ENCODE peak calls at places on chromosomes 3 and 15, in eight cellular contexts. One of them, this sample, is unnamed.

GRCh38 chr15:69627548-69628158 is 175.0 kb downstream of the RPLP1 start:
- DNase-seq in body of pancreas: no peak
- DNase-seq in testis: no peak
- DNase-seq in AG09309: no peak
- DNase-seq in fibroblast of pulmonary artery: no peak
- DNase-seq in heart left ventricle: no peak
- DNase-seq in psoas muscle: no peak
- DNase-seq in GM20000: no peak
- DNase-seq in this sample: no peak

GRCh38 chr3:37779289-37780152 is 82.2 kb upstream of the CTDSPL start:
- DNase-seq in body of pancreas: peak; percentile 52
- DNase-seq in testis: no peak
- DNase-seq in AG09309: peak; percentile 64
- DNase-seq in fibroblast of pulmonary artery: peak; percentile 89
- DNase-seq in heart left ventricle: no peak
- DNase-seq in psoas muscle: no peak
- DNase-seq in GM20000: peak; percentile 67
- DNase-seq in this sample: peak; percentile 74

GRCh38 chr3:88151358-88151757 is 1.6 kb downstream of the C3orf38 start:
- DNase-seq in body of pancreas: no peak
- DNase-seq in testis: no peak
- DNase-seq in AG09309: no peak
- DNase-seq in fibroblast of pulmonary artery: no peak
- DNase-seq in heart left ventricle: no peak
- DNase-seq in psoas muscle: no peak
- DNase-seq in GM20000: peak; percentile 8
- DNase-seq in this sample: no peak

GRCh38 chr3:129001101-129001816 is at the start of gene EFCC1:
- DNase-seq in body of pancreas: peak; percentile 45
- DNase-seq in testis: peak; percentile 82
- DNase-seq in AG09309: no peak
- DNase-seq in fibroblast of pulmonary artery: peak; percentile 17
- DNase-seq in heart left ventricle: peak; percentile 79
- DNase-seq in psoas muscle: peak; percentile 77
- DNase-seq in GM20000: peak; percentile 38
- DNase-seq in this sample: no peak

GRCh38 chr3:172259191-172259590 is 189.1 kb downstream of the GHSR start:
- DNase-seq in body of pancreas: no peak
- DNase-seq in testis: peak; percentile 46
- DNase-seq in AG09309: no peak
- DNase-seq in fibroblast of pulmonary artery: peak; percentile 32
- DNase-seq in heart left ventricle: peak; percentile 53
- DNase-seq in psoas muscle: no peak
- DNase-seq in GM20000: no peak
- DNase-seq in this sample: no peak

GRCh38 chr15:70179309-70179892 is 81.7 kb upstream of the TLE3 start:
- DNase-seq in body of pancreas: no peak
- DNase-seq in testis: no peak
- DNase-seq in AG09309: no peak
- DNase-seq in fibroblast of pulmonary artery: no peak
- DNase-seq in heart left ventricle: no peak
- DNase-seq in psoas muscle: no peak
- DNase-seq in GM20000: no peak
- DNase-seq in this sample: no peak

GRCh38 chr15:35777016-35777415 is 231.1 kb upstream of the DPH6 start:
- DNase-seq in body of pancreas: no peak
- DNase-seq in testis: no peak
- DNase-seq in AG09309: no peak
- DNase-seq in fibroblast of pulmonary artery: no peak
- DNase-seq in heart left ventricle: no peak
- DNase-seq in psoas muscle: no peak
- DNase-seq in GM20000: no peak
- DNase-seq in this sample: no peak

GRCh38 chr3:45623434-45623833 is 28.9 kb downstream of the LIMD1 start:
- DNase-seq in body of pancreas: no peak
- DNase-seq in testis: no peak
- DNase-seq in AG09309: no peak
- DNase-seq in fibroblast of pulmonary artery: no peak
- DNase-seq in heart left ventricle: no peak
- DNase-seq in psoas muscle: no peak
- DNase-seq in GM20000: no peak
- DNase-seq in this sample: no peak

GRCh38 chr3:66816110-66816761 is 181.9 kb upstream of the KBTBD8 start:
- DNase-seq in body of pancreas: no peak
- DNase-seq in testis: peak; percentile 17
- DNase-seq in AG09309: peak; percentile 24
- DNase-seq in fibroblast of pulmonary artery: peak; percentile 77
- DNase-seq in heart left ventricle: no peak
- DNase-seq in psoas muscle: no peak
- DNase-seq in GM20000: peak; percentile 49
- DNase-seq in this sample: peak; percentile 45

GRCh38 chr15:72184165-72184811 is 13.3 kb downstream of the GRAMD2A start:
- DNase-seq in body of pancreas: peak; percentile 51
- DNase-seq in testis: no peak
- DNase-seq in AG09309: no peak
- DNase-seq in fibroblast of pulmonary artery: no peak
- DNase-seq in heart left ventricle: no peak
- DNase-seq in psoas muscle: peak; percentile 44
- DNase-seq in GM20000: no peak
- DNase-seq in this sample: no peak

GRCh38 chr3:138675393-138675792 is 66.8 kb downstream of the FAIM start:
- DNase-seq in body of pancreas: no peak
- DNase-seq in testis: no peak
- DNase-seq in AG09309: no peak
- DNase-seq in fibroblast of pulmonary artery: peak; percentile 35
- DNase-seq in heart left ventricle: no peak
- DNase-seq in psoas muscle: no peak
- DNase-seq in GM20000: no peak
- DNase-seq in this sample: no peak

GRCh38 chr3:42042747-42043115 is 48.4 kb upstream of the TRAK1 start:
- DNase-seq in body of pancreas: no peak
- DNase-seq in testis: no peak
- DNase-seq in AG09309: no peak
- DNase-seq in fibroblast of pulmonary artery: peak; percentile 30
- DNase-seq in heart left ventricle: no peak
- DNase-seq in psoas muscle: no peak
- DNase-seq in GM20000: no peak
- DNase-seq in this sample: no peak

GRCh38 chr3:127479449-127479848 is 111.1 kb downstream of the TPRA1 start:
- DNase-seq in body of pancreas: no peak
- DNase-seq in testis: peak; percentile 95
- DNase-seq in AG09309: no peak
- DNase-seq in fibroblast of pulmonary artery: no peak
- DNase-seq in heart left ventricle: no peak
- DNase-seq in psoas muscle: no peak
- DNase-seq in GM20000: no peak
- DNase-seq in this sample: no peak

GRCh38 chr3:182078314-182078713 is 366.6 kb downstream of the SOX2 start:
- DNase-seq in body of pancreas: no peak
- DNase-seq in testis: no peak
- DNase-seq in AG09309: no peak
- DNase-seq in fibroblast of pulmonary artery: no peak
- DNase-seq in heart left ventricle: no peak
- DNase-seq in psoas muscle: no peak
- DNase-seq in GM20000: no peak
- DNase-seq in this sample: no peak

GRCh38 chr3:182081096-182081495 is 369.4 kb downstream of the SOX2 start:
- DNase-seq in body of pancreas: no peak
- DNase-seq in testis: no peak
- DNase-seq in AG09309: no peak
- DNase-seq in fibroblast of pulmonary artery: no peak
- DNase-seq in heart left ventricle: no peak
- DNase-seq in psoas muscle: no peak
- DNase-seq in GM20000: no peak
- DNase-seq in this sample: no peak

GRCh38 chr3:182078929-182079328 is 367.2 kb downstream of the SOX2 start:
- DNase-seq in body of pancreas: no peak
- DNase-seq in testis: no peak
- DNase-seq in AG09309: no peak
- DNase-seq in fibroblast of pulmonary artery: no peak
- DNase-seq in heart left ventricle: no peak
- DNase-seq in psoas muscle: no peak
- DNase-seq in GM20000: no peak
- DNase-seq in this sample: no peak

DNA sequence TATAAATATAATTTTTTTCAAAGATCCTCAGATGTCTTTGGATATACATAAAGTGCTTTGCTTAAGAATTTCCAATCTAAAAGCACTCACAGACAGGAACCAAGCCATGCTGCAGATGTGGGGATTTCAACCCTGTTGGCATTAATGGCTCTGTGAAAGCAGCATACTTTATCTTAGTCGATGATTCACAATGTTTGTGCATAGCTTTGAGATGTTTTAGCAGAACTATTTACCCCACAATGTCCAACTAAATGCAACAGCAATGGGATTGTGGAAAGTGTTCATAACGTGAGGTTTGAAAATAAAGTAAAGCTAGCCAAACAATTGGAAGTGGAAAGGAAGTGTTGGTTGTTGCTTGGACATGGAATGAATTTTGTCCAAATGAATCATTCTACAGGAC is 371.4 kb downstream of the SOX2 start:
- DNase-seq in body of pancreas: no peak
- DNase-seq in testis: no peak
- DNase-seq in AG09309: no peak
- DNase-seq in fibroblast of pulmonary artery: no peak
- DNase-seq in heart left ventricle: no peak
- DNase-seq in psoas muscle: no peak
- DNase-seq in GM20000: no peak
- DNase-seq in this sample: no peak
- TF ChIP-seq CTCF in body of pancreas: no peak
- TF ChIP-seq CTCF in testis: no peak
- TF ChIP-seq CTCF in AG09309: no peak
- TF ChIP-seq CTCF in fibroblast of pulmonary artery: no peak
- TF ChIP-seq CTCF in heart left ventricle: no peak
- TF ChIP-seq CTCF in psoas muscle: no peak
- TF ChIP-seq CTCF in GM20000: no peak
- TF ChIP-seq CTCF in this sample: no peak

DNA sequence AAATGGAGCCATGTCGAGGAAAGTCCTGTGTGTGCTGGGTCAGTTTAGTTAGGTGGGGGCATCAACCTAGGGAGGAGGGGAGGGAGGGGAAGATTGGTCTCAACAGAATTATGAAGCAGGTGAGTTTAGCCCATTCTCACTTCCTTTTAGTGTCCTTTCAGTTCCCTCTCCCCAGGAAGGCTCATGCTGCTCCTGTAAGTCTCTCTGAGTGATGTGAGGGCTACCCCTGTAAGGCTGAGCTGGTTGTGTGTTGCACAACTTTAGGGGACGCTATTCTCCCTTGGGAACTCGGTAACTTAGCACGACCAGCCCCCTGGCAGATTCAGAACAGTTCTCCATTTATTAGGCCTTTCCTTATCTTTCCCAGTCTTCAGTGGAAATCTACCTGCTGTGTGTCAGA is 21.2 kb downstream of the IL5RA start:
- DNase-seq in body of pancreas: no peak
- DNase-seq in testis: no peak
- DNase-seq in AG09309: no peak
- DNase-seq in fibroblast of pulmonary artery: no peak
- DNase-seq in heart left ventricle: no peak
- DNase-seq in psoas muscle: no peak
- DNase-seq in GM20000: peak; percentile 34
- DNase-seq in this sample: peak; percentile 54
- TF ChIP-seq CTCF in body of pancreas: no peak
- TF ChIP-seq CTCF in testis: no peak
- TF ChIP-seq CTCF in AG09309: no peak
- TF ChIP-seq CTCF in fibroblast of pulmonary artery: no peak
- TF ChIP-seq CTCF in heart left ventricle: no peak
- TF ChIP-seq CTCF in psoas muscle: no peak
- TF ChIP-seq CTCF in GM20000: no peak
- TF ChIP-seq CTCF in this sample: no peak

GRCh38 chr3:53812434-53812833 is 33.8 kb downstream of the CHDH start:
- DNase-seq in body of pancreas: no peak
- DNase-seq in testis: peak; percentile 10
- DNase-seq in AG09309: no peak
- DNase-seq in fibroblast of pulmonary artery: no peak
- DNase-seq in heart left ventricle: no peak
- DNase-seq in psoas muscle: no peak
- DNase-seq in GM20000: no peak
- DNase-seq in this sample: no peak
- TF ChIP-seq CTCF in body of pancreas: no peak
- TF ChIP-seq CTCF in testis: no peak
- TF ChIP-seq CTCF in AG09309: peak; percentile 35
- TF ChIP-seq CTCF in fibroblast of pulmonary artery: no peak
- TF ChIP-seq CTCF in heart left ventricle: no peak
- TF ChIP-seq CTCF in psoas muscle: no peak
- TF ChIP-seq CTCF in GM20000: no peak
- TF ChIP-seq CTCF in this sample: no peak

GRCh38 chr3:71370467-71370866 is 213.1 kb downstream of the FOXP1 start:
- DNase-seq in body of pancreas: no peak
- DNase-seq in testis: no peak
- DNase-seq in AG09309: no peak
- DNase-seq in fibroblast of pulmonary artery: no peak
- DNase-seq in heart left ventricle: no peak
- DNase-seq in psoas muscle: no peak
- DNase-seq in GM20000: no peak
- DNase-seq in this sample: no peak

GRCh38 chr3:71374582-71374981 is 208.9 kb downstream of the FOXP1 start:
- DNase-seq in body of pancreas: no peak
- DNase-seq in testis: no peak
- DNase-seq in AG09309: no peak
- DNase-seq in fibroblast of pulmonary artery: no peak
- DNase-seq in heart left ventricle: no peak
- DNase-seq in psoas muscle: no peak
- DNase-seq in GM20000: no peak
- DNase-seq in this sample: no peak

GRCh38 chr3:71371282-71371681 is 212.2 kb downstream of the FOXP1 start:
- DNase-seq in body of pancreas: no peak
- DNase-seq in testis: no peak
- DNase-seq in AG09309: no peak
- DNase-seq in fibroblast of pulmonary artery: no peak
- DNase-seq in heart left ventricle: no peak
- DNase-seq in psoas muscle: no peak
- DNase-seq in GM20000: no peak
- DNase-seq in this sample: no peak

GRCh38 chr3:71372369-71372768 is 211.2 kb downstream of the FOXP1 start:
- DNase-seq in body of pancreas: no peak
- DNase-seq in testis: no peak
- DNase-seq in AG09309: no peak
- DNase-seq in fibroblast of pulmonary artery: no peak
- DNase-seq in heart left ventricle: no peak
- DNase-seq in psoas muscle: no peak
- DNase-seq in GM20000: no peak
- DNase-seq in this sample: no peak

DNA sequence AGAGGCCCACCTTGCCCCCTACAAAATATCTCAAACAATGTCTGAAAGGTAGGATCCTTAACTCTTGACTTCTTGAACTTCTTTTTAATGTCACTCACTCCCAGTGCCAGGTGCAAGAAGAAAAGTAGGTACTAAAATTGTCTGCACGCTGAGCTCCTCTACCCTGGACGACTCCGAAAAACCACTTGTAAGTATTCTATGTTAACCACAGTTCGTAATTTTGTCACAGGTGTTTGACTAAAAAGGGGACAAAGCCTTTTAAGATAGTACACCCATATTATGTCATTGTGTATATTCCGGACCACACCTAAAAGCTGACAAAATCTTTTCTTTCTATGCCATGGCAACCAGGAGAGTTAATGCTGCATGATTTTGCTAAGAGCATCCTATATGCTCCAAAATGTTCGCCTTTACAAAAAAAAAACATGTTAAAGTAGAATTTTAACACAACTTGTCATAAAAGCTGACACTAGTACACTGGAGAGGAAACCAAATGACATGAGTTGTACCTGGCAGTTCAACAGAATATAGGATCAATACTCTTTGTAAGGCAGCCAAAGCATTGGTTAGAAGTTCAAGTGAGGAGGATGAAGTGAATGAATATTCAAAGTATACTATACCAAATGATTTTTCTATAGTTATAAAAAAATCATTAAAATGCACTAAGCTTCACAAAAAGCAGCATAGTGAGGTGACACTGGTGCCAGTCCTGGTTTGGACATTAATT is 210.5 kb downstream of the FOXP1 start:
- DNase-seq in body of pancreas: no peak
- DNase-seq in testis: no peak
- DNase-seq in AG09309: no peak
- DNase-seq in fibroblast of pulmonary artery: no peak
- DNase-seq in heart left ventricle: no peak
- DNase-seq in psoas muscle: no peak
- DNase-seq in GM20000: no peak
- DNase-seq in this sample: no peak
- TF ChIP-seq CTCF in body of pancreas: no peak
- TF ChIP-seq CTCF in testis: no peak
- TF ChIP-seq CTCF in AG09309: no peak
- TF ChIP-seq CTCF in fibroblast of pulmonary artery: no peak
- TF ChIP-seq CTCF in heart left ventricle: no peak
- TF ChIP-seq CTCF in psoas muscle: no peak
- TF ChIP-seq CTCF in GM20000: no peak
- TF ChIP-seq CTCF in this sample: no peak

This sample was measured in GM13976.